ENCODE peak calls at places on chromosomes 6 and 20, in seven cellular contexts. Y is GM12891, X is NB4, D is testis, K is IMR-90, A is upper lobe of left lung, T is erythroblast. P is an unnamed sample.

GRCh38 chr6:37265876-37266275 is 7.9 kb upstream of the TMEM217 start:
- DNase-seq in Y (no peak), X (no peak), D (no peak), K (no peak), A (no peak), T (no peak), P (no peak)

GRCh38 chr6:130324657-130325056 is 41.2 kb upstream of the TMEM200A start:
- DNase-seq in Y (no peak), X (no peak), D (no peak), K (peak), A (no peak), T (no peak), P (no peak)

GRCh38 chr6:12560315-12560714 is 156.3 kb upstream of the PHACTR1 start:
- DNase-seq in Y (no peak), X (no peak), D (no peak), K (no peak), A (no peak), T (no peak), P (no peak)

GRCh38 chr6:5746392-5747140 is 260.2 kb downstream of the NRN1 start:
- DNase-seq in Y (no peak), X (peak), D (no peak), K (no peak), A (no peak), T (no peak), P (no peak)

GRCh38 chr6:143441680-143442359 is 8.7 kb downstream of the ADAT2 start:
- DNase-seq in Y (no peak), X (no peak), D (no peak), K (peak), A (no peak), T (no peak), P (no peak)

GRCh38 chr6:156780117-156780641 is 3.0 kb downstream of the ARID1B start:
- DNase-seq in Y (no peak), X (peak), D (peak), K (peak), A (no peak), T (peak), P (peak)

GRCh38 chr6:106733386-106733785 is 104.0 kb downstream of the QRSL1 start:
- DNase-seq in Y (no peak), X (no peak), D (no peak), K (no peak), A (no peak), T (no peak), P (no peak)

GRCh38 chr20:8671366-8671943 is 397.4 kb upstream of the PLCB4 start:
- DNase-seq in Y (no peak), X (no peak), D (no peak), K (no peak), A (no peak), T (no peak), P (no peak)

GRCh38 chr6:30759575-30760239 is 15.4 kb upstream of the IER3 start:
- DNase-seq in Y (no peak), X (no peak), D (no peak), K (peak), A (no peak), T (no peak), P (no peak)

GRCh38 chr6:36336779-36337194 is at the start of gene BNIP5:
- DNase-seq in Y (no peak), X (no peak), D (no peak), K (no peak), A (no peak), T (no peak), P (no peak)

GRCh38 chr6:111591901-111592461 is 13.7 kb downstream of the TRAF3IP2 start:
- DNase-seq in Y (no peak), X (no peak), D (no peak), K (no peak), A (no peak), T (no peak), P (no peak)

GRCh38 chr20:24151621-24152020 is 163.0 kb upstream of the GGTLC1 start:
- DNase-seq in Y (no peak), X (no peak), D (no peak), K (no peak), A (no peak), T (no peak), P (no peak)

GRCh38 chr20:51189814-51190782 is 167.2 kb upstream of the KCNG1 start:
- DNase-seq in Y (no peak), X (no peak), D (no peak), K (no peak), A (no peak), T (no peak), P (no peak)

GRCh38 chr6:155270566-155271091 is 6.8 kb downstream of the CLDN20 start:
- DNase-seq in Y (no peak), X (no peak), D (no peak), K (no peak), A (no peak), T (no peak), P (no peak)

GRCh38 chr6:46091080-46091478 is 38.7 kb upstream of the ENPP4 start:
- DNase-seq in Y (no peak), X (no peak), D (no peak), K (no peak), A (no peak), T (no peak), P (no peak)

GRCh38 chr6:87391334-87391733 is 16.4 kb upstream of the CFAP206 start:
- DNase-seq in Y (no peak), X (peak), D (peak), K (peak), A (no peak), T (peak), P (no peak)

GRCh38 chr20:32999603-33000250 is 4.5 kb downstream of the SUN5 start:
- DNase-seq in Y (no peak), X (peak), D (no peak), K (no peak), A (no peak), T (no peak), P (no peak)

GRCh38 chr20:61360296-61360695 is 108.2 kb downstream of the CDH4 start:
- DNase-seq in Y (no peak), X (no peak), D (no peak), K (no peak), A (no peak), T (no peak), P (no peak)

GRCh38 chr20:54026300-54027064 is 43.9 kb downstream of the BCAS1 start:
- DNase-seq in Y (no peak), X (no peak), D (no peak), K (no peak), A (no peak), T (no peak), P (no peak)

GRCh38 chr20:23205656-23206055 is 119.5 kb upstream of the CD93 start:
- DNase-seq in Y (no peak), X (no peak), D (peak), K (peak), A (peak), T (no peak), P (peak)

GRCh38 chr6:99868074-99868702 is 125.8 kb downstream of the MCHR2 start:
- DNase-seq in Y (peak), X (peak), D (peak), K (peak), A (no peak), T (peak), P (peak)

GRCh38 chr6:33080127-33081089 is 4.6 kb downstream of the HLA-DPB1 start:
- DNase-seq in Y (no peak), X (no peak), D (peak), K (peak), A (peak), T (peak), P (peak)
- TF ChIP-seq POLR2A in Y (peak), X (no peak), D (no peak), K (no peak), A (no peak), T (peak), P (peak)

GRCh38 chr20:44089987-44090674 is 96.9 kb downstream of the JPH2 start:
- DNase-seq in Y (no peak), X (peak), D (peak), K (peak), A (no peak), T (peak), P (no peak)

GRCh38 chr20:44095831-44096230 is 91.2 kb downstream of the JPH2 start:
- DNase-seq in Y (no peak), X (no peak), D (no peak), K (no peak), A (no peak), T (no peak), P (no peak)

GRCh38 chr20:44092551-44093248 is 94.3 kb downstream of the JPH2 start:
- DNase-seq in Y (no peak), X (peak), D (peak), K (peak), A (no peak), T (peak), P (no peak)

GRCh38 chr20:44091026-44091425 is 96.0 kb downstream of the JPH2 start:
- DNase-seq in Y (no peak), X (no peak), D (no peak), K (no peak), A (no peak), T (no peak), P (no peak)

DNA sequence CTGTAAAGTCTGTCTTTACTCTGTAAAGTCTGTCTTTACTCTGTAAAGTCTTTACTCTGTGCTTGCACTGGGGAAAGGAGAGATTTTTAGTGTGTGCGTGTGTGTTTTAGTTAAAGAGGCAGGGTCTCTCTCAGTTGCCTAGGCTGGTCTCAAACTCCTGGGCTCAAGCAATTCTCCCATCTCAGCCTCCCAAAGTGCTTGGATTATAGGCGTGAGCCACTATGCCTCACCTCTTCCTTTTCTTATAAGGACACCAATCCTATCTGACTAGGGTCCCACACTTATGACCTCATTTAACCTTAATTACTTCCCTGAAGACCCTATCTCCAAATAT is 93.8 kb downstream of the JPH2 start:
- DNase-seq in Y (no peak), X (no peak), D (no peak), K (no peak), A (no peak), T (no peak), P (no peak)
- TF ChIP-seq POLR2A in Y (no peak), X (no peak), D (no peak), K (no peak), A (no peak), T (no peak), P (no peak)

DNA sequence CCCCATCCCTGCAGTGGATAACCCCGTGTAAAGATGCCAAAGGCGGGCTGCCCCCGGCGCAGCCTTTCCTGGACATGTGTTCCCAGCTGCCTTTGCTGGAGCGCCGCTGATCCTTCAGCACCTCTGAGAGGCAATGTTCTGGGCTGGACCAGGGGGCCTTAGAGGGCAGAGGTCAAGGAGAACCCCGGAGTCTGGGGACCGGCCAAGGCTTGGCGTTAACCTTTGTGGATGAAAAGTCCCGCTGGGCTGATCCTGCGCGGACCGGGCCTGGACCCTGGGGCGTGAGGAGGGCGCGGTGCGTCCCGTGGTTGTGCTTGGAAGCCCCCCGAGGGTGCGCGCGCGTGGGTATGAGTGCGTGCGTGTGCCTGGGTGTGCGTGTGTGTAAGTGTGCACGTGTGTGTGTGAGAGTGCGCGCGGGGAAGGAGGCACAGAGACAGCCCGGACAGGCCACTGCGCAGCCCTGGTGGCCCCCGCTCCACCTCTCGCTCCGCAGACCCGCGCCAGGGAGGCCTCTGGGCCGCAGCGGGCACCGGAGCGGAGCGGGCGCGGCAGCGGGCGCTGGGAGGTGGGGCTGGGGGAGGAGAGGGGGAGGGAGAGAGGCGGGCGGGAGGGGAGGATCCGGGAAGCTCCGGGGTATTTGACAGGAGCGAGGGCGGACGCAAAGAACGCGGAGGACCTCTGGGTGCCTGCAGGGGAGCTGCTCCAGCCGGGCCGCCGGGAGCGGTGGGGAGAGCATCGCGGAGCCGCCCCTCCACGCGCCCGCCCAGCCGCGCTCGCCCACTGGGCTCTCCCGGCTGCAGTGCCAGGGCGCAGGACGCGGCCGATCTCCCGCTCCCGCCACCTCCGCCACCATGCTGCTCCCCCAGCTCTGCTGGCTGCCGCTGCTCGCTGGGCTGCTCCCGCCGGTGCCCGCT is at the start of gene SMOC2:
- DNase-seq in Y (no peak), X (no peak), D (peak), K (no peak), A (peak), T (no peak), P (peak)
- TF ChIP-seq POLR2A in Y (no peak), X (no peak), D (no peak), K (no peak), A (no peak), T (no peak), P (peak)

DNA sequence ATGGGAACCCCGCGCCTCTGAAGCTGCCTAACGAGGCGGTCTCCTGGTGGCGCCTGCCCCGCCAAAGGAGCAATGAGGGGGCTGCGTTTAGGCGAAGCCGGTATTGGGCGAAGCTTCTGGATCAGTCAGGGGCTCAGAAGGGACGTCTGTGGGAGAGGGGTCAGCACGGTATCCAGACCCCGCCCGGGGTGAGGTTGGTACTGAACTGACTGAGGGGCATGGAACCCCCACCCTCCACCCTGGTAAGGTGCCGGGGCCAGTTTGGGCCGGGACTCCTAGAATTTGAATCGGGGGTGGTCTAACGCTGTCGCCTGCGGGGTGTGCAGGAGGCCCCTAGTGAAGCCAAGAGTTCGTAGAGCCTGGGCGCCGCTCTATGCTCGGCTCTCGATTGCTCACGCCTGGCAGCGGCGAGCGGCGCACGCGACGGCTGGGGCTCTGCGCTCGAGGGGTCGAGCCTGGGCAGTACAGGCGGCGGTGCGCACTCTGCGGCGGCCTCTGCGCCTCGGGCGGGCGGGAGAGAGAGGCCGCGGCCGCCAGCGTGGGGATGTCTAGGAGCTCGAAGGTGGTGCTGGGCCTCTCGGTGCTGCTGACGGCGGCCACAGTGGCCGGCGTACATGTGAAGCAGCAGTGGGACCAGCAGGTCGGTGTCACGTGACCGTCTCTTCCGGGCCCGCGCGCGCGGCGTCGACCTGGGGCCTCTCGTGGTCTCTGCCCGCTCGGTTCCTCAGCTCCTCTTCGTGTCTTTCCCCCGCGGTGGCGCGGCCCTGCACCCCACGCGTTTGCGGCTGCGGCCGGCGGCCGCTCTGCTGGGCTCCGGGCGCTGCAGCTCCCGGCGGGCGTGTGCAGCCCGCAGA is at the start of the genes KAT14 and PET117:
- DNase-seq in Y (peak), X (peak), D (peak), K (peak), A (peak), T (peak), P (peak)
- TF ChIP-seq POLR2A in Y (peak), X (peak), D (no peak), K (peak), A (no peak), T (peak), P (peak)

GRCh38 chr20:4924032-4924431 is 77.3 kb downstream of the SLC23A2 start:
- DNase-seq in Y (no peak), X (no peak), D (no peak), K (no peak), A (no peak), T (no peak), P (no peak)
- TF ChIP-seq POLR2A in Y (no peak), X (no peak), D (no peak), K (no peak), A (no peak), T (no peak), P (no peak)

GRCh38 chr20:63567382-63568169 is 6.5 kb downstream of the HELZ2 start:
- DNase-seq in Y (peak), X (peak), D (no peak), K (no peak), A (peak), T (no peak), P (no peak)
- TF ChIP-seq POLR2A in Y (no peak), X (no peak), D (no peak), K (no peak), A (no peak), T (no peak), P (no peak)

P was measured in thyroid gland.